ENCODE peak calls at places on chromosome 5, in ten cellular contexts. D, M, J, S, Q, N, B, G, E and I are unnamed samples.
A peak's percentile ranks its signal among the peaks of the same experiment; 100 is the strongest.

GRCh38 chr5:168908207-168908606 is 329.0 kb upstream of the PANK3 start:
- DNase-seq in D (no peak), M (no peak), J (no peak), S (no peak), Q (no peak), N (no peak), B (no peak), G (no peak), E (no peak), I (no peak)

GRCh38 chr5:119290161-119290569 is 65.7 kb upstream of the TNFAIP8 start:
- DNase-seq in D (peak; percentile 61), M (no peak), J (no peak), S (no peak), Q (no peak), N (no peak), B (no peak), G (no peak), E (peak; percentile 82), I (no peak)

GRCh38 chr5:34059997-34060396 is 17.0 kb upstream of the C1QTNF3 start:
- DNase-seq in D (no peak), M (no peak), J (no peak), S (no peak), Q (no peak), N (no peak), B (no peak), G (no peak), E (no peak), I (no peak)

GRCh38 chr5:30100929-30101328 is 1092.6 kb upstream of the CDH6 start:
- DNase-seq in D (no peak), M (no peak), J (no peak), S (peak; percentile 38), Q (no peak), N (no peak), B (no peak), G (no peak), E (peak; percentile 24), I (no peak)

GRCh38 chr5:91079037-91079436 is 304.1 kb downstream of the ARRDC3 start:
- DNase-seq in D (no peak), M (no peak), J (no peak), S (no peak), Q (no peak), N (no peak), B (no peak), G (no peak), E (no peak), I (no peak)

GRCh38 chr5:60961685-60962084 is 16.7 kb downstream of the NDUFAF2 start:
- DNase-seq in D (no peak), M (no peak), J (no peak), S (no peak), Q (no peak), N (no peak), B (no peak), G (no peak), E (no peak), I (no peak)

GRCh38 chr5:10352404-10353240 is 873 bp upstream of the MARCHF6 start:
- DNase-seq in D (peak; percentile 76), M (no peak), J (peak; percentile 68), S (peak; percentile 64), Q (no peak), N (peak; percentile 21), B (no peak), G (no peak), E (peak; percentile 84), I (no peak)

GRCh38 chr5:157253547-157253946 is 12.4 kb upstream of the CYFIP2 start:
- DNase-seq in D (peak; percentile 58), M (no peak), J (no peak), S (peak; percentile 37), Q (no peak), N (peak; percentile 62), B (no peak), G (peak; percentile 67), E (peak; percentile 64), I (no peak)

GRCh38 chr5:159316519-159317383 is 13.5 kb downstream of the IL12B start:
- DNase-seq in D (no peak), M (peak; percentile 7), J (no peak), S (peak; percentile 13), Q (no peak), N (peak; percentile 44), B (peak; percentile 32), G (peak; percentile 26), E (peak; percentile 73), I (no peak)

GRCh38 chr5:101390317-101390908 is 487.3 kb upstream of the ST8SIA4 start:
- DNase-seq in D (peak; percentile 1), M (no peak), J (no peak), S (peak; percentile 16), Q (no peak), N (peak; percentile 62), B (no peak), G (peak; percentile 37), E (peak; percentile 57), I (no peak)

GRCh38 chr5:29379619-29380018 is 1813.9 kb upstream of the CDH6 start:
- DNase-seq in D (no peak), M (no peak), J (no peak), S (no peak), Q (no peak), N (no peak), B (no peak), G (no peak), E (no peak), I (no peak)

GRCh38 chr5:143679777-143680176 is 132.2 kb upstream of the HMHB1 start:
- DNase-seq in D (no peak), M (no peak), J (no peak), S (no peak), Q (no peak), N (no peak), B (no peak), G (no peak), E (no peak), I (no peak)